ENCODE peak calls at places on chromosomes 2 and 18, in seven cellular contexts. Z, V, M, S, U, C and Y are unnamed samples.

GRCh38 chr18:9931679-9932078 is 17.9 kb downstream of the VAPA start:
- DNase-seq in S (no peak), C (no peak), M (no peak), Z (no peak), U (no peak), V (no peak), Y (no peak)

GRCh38 chr2:111954602-111955332 is 56.4 kb downstream of the MERTK start:
- DNase-seq in M (no peak), Z (no peak), S (no peak), U (no peak), C (no peak), V (no peak), Y (no peak)

GRCh38 chr2:170986566-170987258 is 57.7 kb downstream of the GORASP2 start:
- DNase-seq in V (no peak), M (no peak), Z (no peak), U (no peak), S (no peak), C (no peak), Y (no peak)

GRCh38 chr2:127721311-127721977 is 20.1 kb downstream of the SFT2D3 start:
- DNase-seq in Z (no peak), U (no peak), V (no peak), S (no peak), C (no peak), M (no peak), Y (no peak)

GRCh38 chr18:5585653-5586052 is 41.9 kb upstream of the EPB41L3 start:
- DNase-seq in C (no peak), S (no peak), Z (no peak), U (no peak), M (no peak), V (no peak), Y (no peak)

GRCh38 chr2:10873790-10874437 is 37.8 kb upstream of the KCNF1 start:
- DNase-seq in C (no peak), V (no peak), Z (no peak), S (peak; percentile 53), U (no peak), M (no peak), Y (no peak)

GRCh38 chr2:181884601-181885000 is 6.9 kb upstream of the ITPRID2 start:
- DNase-seq in M (no peak), U (no peak), S (no peak), Z (no peak), C (no peak), V (no peak), Y (no peak)

GRCh38 chr2:163877316-163877715 is 141.5 kb upstream of the FIGN start:
- DNase-seq in U (no peak), V (no peak), M (no peak), Z (no peak), S (no peak), C (no peak), Y (no peak)

GRCh38 chr2:227653419-227653818 is 13.2 kb upstream of the SCYGR5 start:
- DNase-seq in U (no peak), C (no peak), S (no peak), Z (no peak), V (peak; percentile 37), M (no peak), Y (no peak)

GRCh38 chr2:47486858-47487497 is 84.0 kb downstream of the MSH2 start:
- DNase-seq in Z (no peak), M (no peak), V (no peak), S (no peak), U (no peak), C (no peak), Y (no peak)

GRCh38 chr2:47487498-47487875 is 84.5 kb downstream of the MSH2 start:
- DNase-seq in M (no peak), S (no peak), C (no peak), U (no peak), Z (no peak), V (no peak), Y (no peak)

GRCh38 chr2:47483191-47483590 is 80.2 kb downstream of the MSH2 start:
- DNase-seq in M (no peak), V (no peak), Z (no peak), S (no peak), C (no peak), U (no peak), Y (no peak)

GRCh38 chr2:47485177-47485576 is 82.2 kb downstream of the MSH2 start:
- DNase-seq in V (no peak), Z (no peak), U (no peak), M (no peak), C (no peak), S (no peak), Y (no peak)

DNA sequence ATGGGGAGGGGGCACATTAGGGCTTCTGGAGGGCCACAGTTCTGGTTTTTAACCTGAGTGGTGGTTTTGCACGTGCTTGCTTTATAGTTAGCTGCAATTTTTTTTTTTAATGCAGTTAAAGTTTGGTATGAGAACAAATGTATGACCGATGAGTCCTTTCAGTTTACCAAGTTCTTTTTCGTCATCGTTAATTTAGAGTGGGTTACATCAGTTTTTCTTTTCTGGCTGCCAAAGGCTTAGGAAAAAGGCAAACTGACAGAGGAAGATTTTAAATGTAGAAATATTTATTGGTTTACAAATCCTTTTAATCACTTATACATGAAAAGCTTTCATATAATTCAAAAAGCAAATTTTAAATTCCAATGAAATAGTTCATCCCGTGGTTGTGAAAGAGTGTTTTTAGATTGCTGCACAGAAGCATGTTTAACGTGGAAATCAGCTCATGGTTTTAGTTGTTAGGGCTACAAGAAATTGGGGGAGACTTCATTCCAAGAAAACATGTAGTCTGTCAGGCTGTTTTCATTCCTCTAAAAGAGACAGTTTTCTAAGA is 82.9 kb downstream of the MSH2 start:
- DNase-seq in V (no peak), U (no peak), M (no peak), Z (no peak), S (no peak), C (no peak), Y (no peak)
- H3K27ac ChIP-seq in V (no peak overlapping the region), U (no peak overlapping the region), M (no peak overlapping the region), Z (no peak overlapping the region), S (no peak overlapping the region), C (no peak overlapping the region), Y (no peak overlapping the region)

GRCh38 chr2:9102861-9103662 is 99.6 kb upstream of the MBOAT2 start:
- DNase-seq in C (no peak), V (no peak), Z (no peak), S (no peak), U (peak; percentile 47), M (peak; percentile 81), Y (no peak)

GRCh38 chr2:9099341-9099751 is 95.9 kb upstream of the MBOAT2 start:
- DNase-seq in M (no peak), Z (no peak), S (no peak), C (no peak), U (no peak), V (no peak), Y (no peak)

GRCh38 chr2:9097871-9098270 is 94.4 kb upstream of the MBOAT2 start:
- DNase-seq in M (no peak), S (no peak), Z (no peak), U (peak; percentile 26), C (no peak), V (no peak), Y (no peak)

GRCh38 chr2:9101763-9102425 is 98.4 kb upstream of the MBOAT2 start:
- DNase-seq in S (no peak), Z (no peak), C (no peak), U (no peak), V (no peak), M (no peak), Y (no peak)

GRCh38 chr2:9100080-9100876 is 96.8 kb upstream of the MBOAT2 start:
- DNase-seq in S (no peak), Z (no peak), U (no peak), M (no peak), C (no peak), V (no peak), Y (no peak)
- H3K4me1 ChIP-seq in S (peaks cover 15% of the 10 kb centered on the region), Z (no peaks in the 10 kb centered on the region), U (peaks cover 7% of the 10 kb centered on the region), M (peaks cover 31% of the 10 kb centered on the region), C (peaks cover 4% of the 10 kb centered on the region), V (no peaks in the 10 kb centered on the region), Y (no peaks in the 10 kb centered on the region)

GRCh38 chr18:75247601-75248421 is 37.2 kb downstream of the TSHZ1 start:
- DNase-seq in Z (no peak), M (no peak), U (no peak), S (peak; percentile 20), V (no peak), C (no peak), Y (no peak)

GRCh38 chr18:75247041-75247551 is 36.5 kb downstream of the TSHZ1 start:
- DNase-seq in C (no peak), M (no peak), U (peak; percentile 53), S (no peak), V (no peak), Z (no peak), Y (no peak)

GRCh38 chr18:75249672-75250470 is 39.3 kb downstream of the TSHZ1 start:
- DNase-seq in U (no peak), M (no peak), Z (no peak), S (no peak), V (no peak), C (no peak), Y (no peak)

GRCh38 chr18:75249192-75249551 is 38.6 kb downstream of the TSHZ1 start:
- DNase-seq in Z (no peak), C (no peak), U (no peak), V (no peak), S (no peak), M (no peak), Y (no peak)

DNA sequence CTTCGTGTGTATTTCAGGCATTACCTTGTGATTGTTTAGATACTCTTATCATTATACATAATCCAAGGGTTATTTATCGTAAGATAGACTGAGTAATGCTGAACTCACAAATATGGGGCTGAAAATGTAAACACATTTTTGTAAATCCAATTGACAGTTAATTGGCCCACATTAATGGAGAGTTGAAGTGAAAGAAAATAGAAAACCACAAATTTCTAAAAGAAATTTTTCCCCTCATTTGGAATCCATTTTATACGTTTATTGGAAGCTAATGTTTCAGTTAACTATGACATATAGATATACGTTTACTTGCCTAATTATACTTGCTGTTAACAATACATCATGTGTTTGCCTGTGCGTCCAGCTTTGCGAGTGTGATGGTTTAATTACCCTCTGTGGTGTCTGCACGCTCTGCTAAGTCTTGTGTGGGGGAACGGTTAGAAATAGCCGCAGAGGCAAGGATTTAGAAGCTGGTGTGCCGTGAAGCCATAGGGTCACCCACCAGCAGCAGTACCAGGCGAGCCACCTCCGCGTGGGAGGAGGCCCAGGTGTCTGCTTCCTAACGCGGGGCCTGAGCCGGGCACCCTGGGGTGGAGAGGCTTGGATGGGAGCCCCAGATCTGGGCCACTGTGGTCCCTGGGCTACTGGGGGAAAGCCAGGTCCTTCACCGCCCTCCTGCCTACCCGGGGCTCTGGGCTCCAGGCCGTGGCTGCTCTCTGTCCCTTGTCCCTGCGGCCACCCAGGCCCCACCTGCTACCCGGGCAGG is 38.0 kb downstream of the TSHZ1 start:
- DNase-seq in M (no peak), C (no peak), Z (no peak), S (no peak), V (no peak), U (no peak), Y (no peak)
- H3K27ac ChIP-seq in M (peak overlapping the region; percentile 84), C (peak overlapping the region; percentile 36), Z (peak overlapping the region; percentile 68), S (peak overlapping the region; percentile 77), V (peak overlapping the region; percentile 72), U (peak overlapping the region; percentile 88), Y (peak overlapping the region; percentile 79)

GRCh38 chr18:72375628-72376027 is 168.5 kb downstream of the CBLN2 start:
- DNase-seq in S (no peak), U (no peak), V (no peak), C (no peak), Z (no peak), M (no peak), Y (no peak)

DNA sequence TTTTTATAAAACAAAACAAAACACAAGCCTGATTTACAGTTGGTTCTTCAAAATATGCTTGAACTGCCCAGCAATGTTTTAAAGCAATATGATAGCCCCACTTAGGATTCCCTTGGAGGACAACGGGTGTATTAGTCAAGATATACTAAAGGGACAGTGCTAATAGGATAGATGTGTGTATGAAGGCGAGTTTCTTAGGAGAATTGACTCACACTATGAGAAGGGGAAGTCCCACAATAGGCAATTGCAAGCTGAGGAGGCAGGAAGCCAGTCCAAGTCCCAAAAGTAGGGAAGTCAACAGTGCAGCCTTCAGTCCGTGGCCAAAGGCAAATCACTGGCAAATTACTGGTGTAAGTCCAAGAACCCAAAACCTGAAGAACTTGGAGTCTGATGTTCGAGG is 167.9 kb downstream of the CBLN2 start:
- DNase-seq in M (no peak), C (no peak), Z (no peak), U (no peak), S (no peak), V (no peak), Y (no peak)
- H3K4me1 ChIP-seq in M (no peaks in the 10 kb centered on the region), C (no peaks in the 10 kb centered on the region), Z (no peaks in the 10 kb centered on the region), U (no peaks in the 10 kb centered on the region), S (no peaks in the 10 kb centered on the region), V (no peaks in the 10 kb centered on the region), Y (no peaks in the 10 kb centered on the region)